ENCODE peak calls at places on chromosomes 5 and 9, in nine cellular contexts. K, P, V, C, L, N, B, O and H are unnamed samples.
A peak's percentile ranks its signal among the peaks of the same experiment; 100 is the strongest.

GRCh38 chr5:159582756-159583523 is 252.7 kb upstream of the IL12B start:
- DNase-seq in K (no peak), P (no peak), V (no peak), C (peak; percentile 33), L (no peak), N (no peak), B (no peak), O (no peak), H (no peak)

GRCh38 chr9:105173306-105173705 is 71.1 kb upstream of the SLC44A1 start:
- DNase-seq in K (no peak), P (no peak), V (no peak), C (no peak), L (peak; percentile 19), N (no peak), B (no peak), O (no peak), H (no peak)

GRCh38 chr9:16309350-16310271 is 560.9 kb downstream of the BNC2 start:
- DNase-seq in K (peak; percentile 91), P (no peak), V (no peak), C (no peak), L (peak; percentile 49), N (no peak), B (no peak), O (no peak), H (no peak)

GRCh38 chr9:91949293-91949945 is 609 bp downstream of the ROR2 start:
- DNase-seq in K (peak; percentile 44), P (peak; percentile 68), V (no peak), C (no peak), L (peak; percentile 76), N (no peak), B (no peak), O (peak; percentile 35), H (no peak)

GRCh38 chr9:2726620-2727335 is 9.5 kb downstream of the KCNV2 start:
- DNase-seq in K (no peak), P (no peak), V (no peak), C (no peak), L (no peak), N (no peak), B (no peak), O (no peak), H (no peak)

GRCh38 chr5:80172067-80172690 is 83.7 kb downstream of the SERINC5 start:
- DNase-seq in K (no peak), P (no peak), V (no peak), C (no peak), L (no peak), N (no peak), B (no peak), O (no peak), H (no peak)

GRCh38 chr5:50445281-50445949 is 4.3 kb upstream of the EMB start:
- DNase-seq in K (no peak), P (no peak), V (no peak), C (no peak), L (no peak), N (no peak), B (no peak), O (no peak), H (no peak)

GRCh38 chr5:37071901-37072581 is 177.1 kb downstream of the CPLANE1 start:
- DNase-seq in K (no peak), P (no peak), V (peak; percentile 47), C (no peak), L (no peak), N (no peak), B (no peak), O (no peak), H (no peak)

GRCh38 chr9:106771618-106772017 is 91.3 kb upstream of the ZNF462 start:
- DNase-seq in K (no peak), P (peak; percentile 75), V (no peak), C (no peak), L (no peak), N (no peak), B (no peak), O (no peak), H (no peak)

GRCh38 chr9:89877051-89878002 is 272.5 kb downstream of the GADD45G start:
- DNase-seq in K (peak; percentile 3), P (peak; percentile 61), V (no peak), C (no peak), L (no peak), N (no peak), B (no peak), O (peak; percentile 67), H (peak; percentile 38)

GRCh38 chr9:69965416-69966145 is 78.1 kb upstream of the MAMDC2 start:
- DNase-seq in K (no peak), P (no peak), V (no peak), C (no peak), L (no peak), N (no peak), B (no peak), O (no peak), H (no peak)

GRCh38 chr9:95048225-95049087 is 269.1 kb downstream of the FANCC start:
- DNase-seq in K (peak; percentile 63), P (peak; percentile 93), V (no peak), C (no peak), L (peak; percentile 97), N (peak; percentile 32), B (peak; percentile 17), O (peak; percentile 55), H (no peak)

GRCh38 chr5:78627175-78627574 is 21.4 kb downstream of the LHFPL2 start:
- DNase-seq in K (no peak), P (no peak), V (no peak), C (no peak), L (peak; percentile 40), N (no peak), B (no peak), O (peak; percentile 13), H (no peak)

GRCh38 chr5:16625116-16625515 is 8.3 kb upstream of the RETREG1 start:
- DNase-seq in K (no peak), P (no peak), V (no peak), C (no peak), L (no peak), N (no peak), B (no peak), O (no peak), H (no peak)

GRCh38 chr5:9170026-9170425 is 375.8 kb downstream of the SEMA5A start:
- DNase-seq in K (no peak), P (no peak), V (no peak), C (no peak), L (no peak), N (no peak), B (no peak), O (no peak), H (no peak)

GRCh38 chr5:172115541-172115982 is 72.5 kb downstream of the STK10 start:
- DNase-seq in K (peak; percentile 3), P (peak; percentile 44), V (no peak), C (no peak), L (no peak), N (no peak), B (no peak), O (no peak), H (peak; percentile 54)

GRCh38 chr5:153340139-153340538 is 150.3 kb upstream of the GRIA1 start:
- DNase-seq in K (no peak), P (no peak), V (no peak), C (no peak), L (no peak), N (no peak), B (no peak), O (no peak), H (no peak)

GRCh38 chr9:35616681-35617459 is 1.3 kb downstream of the CD72 start:
- DNase-seq in K (peak; percentile 71), P (peak; percentile 83), V (no peak), C (no peak), L (peak; percentile 87), N (peak; percentile 61), B (peak; percentile 54), O (peak; percentile 33), H (peak; percentile 78)

GRCh38 chr5:113246371-113246870 is 188.4 kb downstream of the TSSK1B start:
- DNase-seq in K (peak; percentile 49), P (no peak), V (no peak), C (no peak), L (no peak), N (no peak), B (no peak), O (no peak), H (no peak)